ENCODE peak calls at places on chromosome 20, in seven cellular contexts. X is mammary epithelial cell, S is PC-9, C is HepG2, L is lower lobe of right lung, U is neural progenitor cell, B is mesendoderm. F is an unnamed sample.

GRCh38 chr20:61014486-61014885 is 237.6 kb upstream of the CDH4 start:
- DNase-seq in X (no peak), S (no peak), C (no peak), L (no peak), U (no peak), B (peak; percentile 50), F (no peak)

GRCh38 chr20:22826306-22827230 is 208.5 kb upstream of the SSTR4 start:
- DNase-seq in X (peak; percentile 72), S (no peak), C (no peak), L (no peak), U (no peak), B (no peak), F (no peak)

GRCh38 chr20:61500791-61501321 is 248.8 kb downstream of the CDH4 start:
- DNase-seq in X (peak; percentile 30), S (no peak), C (no peak), L (no peak), U (no peak), B (peak; percentile 96), F (peak; percentile 3)

GRCh38 chr20:5674176-5674660 is 76.0 kb upstream of the SHLD1 start:
- DNase-seq in X (peak; percentile 90), S (peak; percentile 10), C (peak; percentile 82), L (no peak), U (no peak), B (no peak), F (peak; percentile 5)

GRCh38 chr20:57270204-57270937 is 3.9 kb upstream of the BMP7 start:
- DNase-seq in X (no peak), S (no peak), C (no peak), L (no peak), U (peak; percentile 44), B (peak; percentile 31), F (no peak)

GRCh38 chr20:59120491-59120890 is 43.1 kb upstream of the ZNF831 start:
- DNase-seq in X (no peak), S (no peak), C (no peak), L (no peak), U (no peak), B (no peak), F (peak; percentile 37)

GRCh38 chr20:25025091-25025861 is 32.7 kb downstream of the ACSS1 start:
- DNase-seq in X (no peak), S (no peak), C (no peak), L (no peak), U (no peak), B (no peak), F (no peak)

GRCh38 chr20:25991756-25992130 is 295.1 kb upstream of the ZNF337 start:
- DNase-seq in X (no peak), S (no peak), C (no peak), L (no peak), U (no peak), B (no peak), F (no peak)

GRCh38 chr20:46343358-46344357 is 35.4 kb upstream of the CDH22 start:
- DNase-seq in X (no peak), S (no peak), C (no peak), L (no peak), U (no peak), B (no peak), F (no peak)

GRCh38 chr20:16404171-16404570 is 169.1 kb downstream of the KIF16B start:
- DNase-seq in X (no peak), S (no peak), C (peak; percentile 50), L (no peak), U (no peak), B (no peak), F (no peak)

GRCh38 chr20:61924211-61924857 is 141.3 kb downstream of the TAF4 start:
- DNase-seq in X (no peak), S (no peak), C (no peak), L (peak; percentile 32), U (no peak), B (no peak), F (no peak)

GRCh38 chr20:58853976-58854637 is 1.6 kb downstream of the GNAS start:
- DNase-seq in X (no peak), S (no peak), C (no peak), L (no peak), U (peak; percentile 41), B (no peak), F (no peak)

GRCh38 chr20:55439057-55439456 is 566.3 kb downstream of the CBLN4 start:
- DNase-seq in X (no peak), S (no peak), C (no peak), L (no peak), U (no peak), B (no peak), F (no peak)

GRCh38 chr20:36461600-36462439 is 79.5 kb upstream of the MYL9 start:
- DNase-seq in X (peak; percentile 34), S (no peak), C (no peak), L (peak; percentile 75), U (peak; percentile 83), B (peak; percentile 67), F (peak; percentile 38)

GRCh38 chr20:7736336-7736735 is 203.9 kb downstream of the HAO1 start:
- DNase-seq in X (peak; percentile 86), S (no peak), C (no peak), L (no peak), U (no peak), B (no peak), F (no peak)

GRCh38 chr20:25046181-25046641 is 11.7 kb downstream of the ACSS1 start:
- DNase-seq in X (no peak), S (no peak), C (peak; percentile 76), L (peak; percentile 46), U (no peak), B (no peak), F (no peak)

GRCh38 chr20:41040855-41041254 is 12.2 kb downstream of the TOP1 start:
- DNase-seq in X (no peak), S (no peak), C (no peak), L (no peak), U (no peak), B (no peak), F (no peak)
- H3K4me3 ChIP-seq in X (no peak overlapping the region), S (no peak overlapping the region), C (no peak overlapping the region), L (no peak overlapping the region), U (no peak overlapping the region), B (no peak overlapping the region), F (no peak overlapping the region)

DNA sequence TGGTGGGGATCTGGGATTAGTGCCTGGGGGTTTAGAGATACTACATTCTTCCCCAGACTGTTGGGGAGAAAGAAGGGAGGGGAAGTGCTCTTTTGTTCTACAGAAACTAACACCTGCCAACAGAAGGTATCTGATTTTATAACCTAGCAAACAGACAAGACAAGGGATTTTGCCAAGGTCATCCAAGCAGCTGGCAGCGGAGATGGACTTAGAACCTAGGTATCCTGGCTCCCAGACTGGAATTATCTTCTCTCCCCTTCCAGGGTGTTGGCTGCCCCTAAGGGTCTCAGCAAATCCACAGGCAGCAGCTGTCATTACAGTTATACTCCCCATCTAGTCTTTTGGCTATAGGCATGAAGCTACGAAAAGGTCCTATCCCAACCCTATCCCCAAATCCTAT is 8.4 kb downstream of the SDC4 start:
- DNase-seq in X (no peak), S (no peak), C (no peak), L (no peak), U (no peak), B (no peak), F (no peak)
- H3K4me1 ChIP-seq in X (peaks cover 94% of the 10 kb centered on the region), S (peaks cover 90% of the 10 kb centered on the region), C (peaks cover 90% of the 10 kb centered on the region), L (peaks cover 84% of the 10 kb centered on the region), U (peaks cover 65% of the 10 kb centered on the region), B (peaks cover 58% of the 10 kb centered on the region), F (no peaks in the 10 kb centered on the region)

DNA sequence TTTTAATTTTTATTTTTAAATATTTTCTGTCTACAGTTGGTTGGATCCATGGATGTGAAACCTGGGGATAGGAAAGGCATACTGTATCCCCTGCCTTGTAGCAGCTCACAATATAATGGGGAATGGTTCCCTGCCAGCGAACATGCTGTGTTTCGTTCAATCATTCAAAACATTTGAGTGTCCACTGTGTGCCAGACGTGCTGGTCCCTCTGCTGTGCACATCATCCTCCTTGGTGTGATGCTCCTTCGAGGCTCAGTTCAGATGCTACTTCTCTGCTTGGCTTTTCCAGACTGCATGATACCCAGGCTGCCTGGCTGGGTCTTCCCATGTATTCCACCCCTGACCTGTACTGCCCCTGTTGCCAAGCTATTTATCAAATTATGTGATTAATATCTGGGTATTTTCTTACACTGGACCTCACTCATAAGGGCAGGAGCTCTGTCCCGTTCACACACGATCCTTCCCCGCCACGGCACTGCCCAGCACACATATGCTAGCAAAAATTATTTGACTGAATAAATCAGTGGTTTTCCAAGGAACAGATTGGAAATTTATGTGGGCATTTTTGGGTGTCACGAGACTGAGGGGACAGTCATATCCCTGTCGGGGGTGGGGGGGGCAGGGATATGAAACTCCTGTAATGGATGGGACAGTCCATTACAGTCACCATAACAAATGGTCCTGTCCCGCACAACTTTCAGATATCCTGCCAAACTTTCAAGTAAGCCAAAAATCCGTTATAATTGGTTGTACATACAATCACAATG is 4.9 kb downstream of the SDCBP2 start:
- DNase-seq in X (no peak), S (no peak), C (no peak), L (no peak), U (no peak), B (no peak), F (no peak)
- H3K27ac ChIP-seq in X (no peak overlapping the region), S (no peak overlapping the region), C (no peak overlapping the region), L (peak overlapping the region; percentile 98), U (no peak overlapping the region), B (no peak overlapping the region), F (peak overlapping the region; percentile 97)

DNA sequence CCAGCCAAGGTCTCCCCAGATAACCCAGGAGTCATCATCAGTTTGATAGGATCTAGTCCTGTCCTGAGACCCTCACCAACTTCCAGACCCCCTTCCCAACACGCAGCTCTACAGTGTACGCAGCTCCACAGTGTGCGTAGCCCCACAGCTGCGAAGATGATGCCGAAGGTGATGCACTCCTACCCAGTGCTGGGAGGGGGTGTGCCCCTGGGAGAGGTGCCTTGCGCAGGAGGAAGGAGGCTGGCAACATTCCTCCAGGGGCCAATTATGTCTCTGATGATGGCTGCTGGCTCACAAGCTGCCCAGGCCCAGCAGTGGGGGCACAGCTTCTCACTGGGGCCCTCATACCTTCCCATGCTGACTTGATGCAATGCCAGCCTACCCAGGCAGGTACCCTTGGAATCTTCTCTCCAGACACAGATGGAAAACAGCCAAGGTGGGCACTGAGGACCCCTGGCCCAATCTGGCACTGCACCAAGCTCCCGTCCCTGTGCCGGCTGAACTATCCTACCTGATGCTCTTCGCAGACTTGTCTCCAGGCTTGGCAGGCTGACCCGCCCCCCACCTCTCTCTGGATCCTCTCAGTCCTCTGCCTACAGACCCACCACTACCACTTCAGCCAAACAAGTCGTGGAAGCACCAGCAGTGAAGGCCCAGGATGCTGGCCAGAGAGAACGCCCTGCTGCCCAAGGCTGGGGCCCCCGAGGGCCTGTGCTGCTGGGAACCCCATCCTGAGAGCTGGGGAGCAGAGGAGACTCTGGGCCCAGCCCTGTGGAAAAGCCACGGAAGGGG is 1.4 kb downstream of the ZNF512B start:
- DNase-seq in X (no peak), S (no peak), C (no peak), L (no peak), U (no peak), B (no peak), F (peak; percentile 23)
- H3K4me3 ChIP-seq in X (no peak overlapping the region), S (peak overlapping the region; percentile 64), C (peak overlapping the region; percentile 73), L (peak overlapping the region; percentile 65), U (peak overlapping the region; percentile 61), B (no peak overlapping the region), F (peak overlapping the region; percentile 70)